ENCODE peak calls at places on chromosomes 11 and 22, in six cellular contexts. N is GM23248, D is neural progenitor cell, A is PC-3, Z is HCT116, Q is SK-N-SH. U is an unnamed sample.

GRCh38 chr11:95892892-95893570 is 30.9 kb downstream of the MTMR2 start:
- DNase-seq in N (no peak), A (no peak), Z (no peak), Q (no peak), D (no peak), U (no peak)

GRCh38 chr11:15587059-15587458 is 472.3 kb downstream of the INSC start:
- DNase-seq in A (no peak), Q (peak; percentile 48), D (no peak), N (no peak), Z (no peak), U (no peak)

GRCh38 chr11:23473782-23474181 is 613.5 kb upstream of the CCDC179 start:
- DNase-seq in D (no peak), A (no peak), Z (no peak), N (no peak), Q (no peak), U (no peak)

GRCh38 chr22:36106910-36107309 is 53.6 kb downstream of the APOL3 start:
- DNase-seq in D (no peak), Q (no peak), N (no peak), A (no peak), Z (no peak), U (no peak)

GRCh38 chr22:46150615-46151423 is 493 bp downstream of the PPARA start:
- DNase-seq in Z (no peak), D (peak; percentile 69), N (peak; percentile 55), Q (peak; percentile 97), A (no peak), U (peak; percentile 50)

GRCh38 chr22:46452195-46453005 is 85.0 kb downstream of the CELSR1 start:
- DNase-seq in N (no peak), Q (no peak), A (no peak), D (no peak), Z (no peak), U (no peak)

GRCh38 chr11:62444271-62444833 is 25.5 kb downstream of the SCGB1A1 start:
- DNase-seq in Q (peak; percentile 92), N (peak; percentile 90), A (no peak), D (peak; percentile 41), Z (no peak), U (no peak)

GRCh38 chr11:134637091-134638015 is 225.3 kb upstream of the B3GAT1 start:
- DNase-seq in N (no peak), A (no peak), D (no peak), Q (no peak), Z (no peak), U (peak; percentile 35)

GRCh38 chr22:44026066-44026629 is 2.0 kb downstream of the PARVB start:
- DNase-seq in Q (no peak), A (no peak), D (no peak), N (peak; percentile 79), Z (no peak), U (no peak)
- H3K9ac ChIP-seq in Q (no peak overlapping the region), A (no peak overlapping the region), D (no peak overlapping the region), N (peak overlapping the region; percentile 98), Z (no peak overlapping the region), U (peak overlapping the region; percentile 94)

DNA sequence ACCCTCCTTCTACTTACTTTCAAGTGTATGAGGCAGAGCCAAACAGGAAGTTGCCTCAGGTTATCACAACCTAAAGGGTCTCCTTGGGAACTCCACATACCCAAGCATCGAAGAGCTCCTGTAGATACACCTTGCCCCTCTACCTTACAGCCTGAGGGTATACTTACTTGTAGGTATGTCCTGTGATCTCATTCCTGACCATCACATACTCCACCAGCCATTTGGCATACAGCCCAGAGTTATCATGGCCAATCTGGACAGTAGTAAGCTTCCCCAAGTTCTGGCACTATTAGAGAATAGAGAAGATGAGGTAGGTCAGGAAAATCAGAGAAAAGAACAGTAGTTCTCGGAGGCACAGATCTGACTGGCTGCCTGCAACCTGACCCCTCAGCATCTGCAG is 53.4 kb upstream of the SCUBE2 start:
- DNase-seq in Q (no peak), A (peak; percentile 71), N (no peak), Z (no peak), D (no peak), U (no peak)
- TF ChIP-seq EZH2phosphoT487 in Q (no peak), A (no peak), N (no peak), Z (no peak), D (no peak), U (no peak)

DNA sequence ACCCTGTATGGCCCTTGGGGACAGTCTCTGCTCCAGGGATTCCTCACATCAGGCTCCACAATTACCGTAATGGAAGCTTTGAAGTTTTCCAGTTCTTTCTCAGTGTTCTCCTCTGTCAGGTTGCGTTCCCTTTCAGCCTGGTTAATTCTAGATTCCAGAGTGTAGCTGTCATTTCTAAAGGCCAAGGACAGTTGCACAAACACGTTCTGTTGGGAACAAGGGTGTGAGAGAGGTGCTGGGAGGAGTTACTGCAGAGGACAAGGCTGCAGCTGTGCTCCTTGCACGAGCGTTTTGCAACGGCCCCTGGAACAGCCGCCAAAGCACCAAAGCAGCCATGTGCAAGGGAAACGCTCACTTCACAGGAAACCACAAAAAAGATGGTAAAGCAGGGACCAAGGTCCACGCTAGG is 35.9 kb upstream of the LYVE1 start:
- DNase-seq in N (peak; percentile 57), D (no peak), Z (no peak), A (no peak), Q (no peak), U (no peak)
- H3K27ac ChIP-seq in N (no peak overlapping the region), D (no peak overlapping the region), Z (no peak overlapping the region), A (no peak overlapping the region), Q (no peak overlapping the region), U (no peak overlapping the region)

DNA sequence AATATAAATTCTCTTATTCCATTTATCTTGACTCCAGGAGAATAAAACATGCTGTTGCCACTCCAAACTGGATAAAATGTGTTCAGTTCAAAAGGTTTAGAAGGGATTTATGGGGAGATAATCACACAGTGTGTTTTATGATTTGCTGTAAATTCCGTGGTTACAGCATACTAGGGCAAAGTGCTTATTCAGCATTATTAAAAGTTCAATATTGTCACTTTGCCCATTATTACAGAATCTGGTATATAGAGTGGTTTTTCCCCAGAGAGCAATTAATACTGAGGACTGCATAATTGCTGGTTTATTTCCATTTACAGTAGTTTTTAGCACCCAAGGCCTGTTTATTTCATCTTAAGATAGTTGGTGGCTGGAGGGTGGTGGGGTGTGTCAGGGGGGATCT is 781.0 kb upstream of the RAG2 start:
- DNase-seq in N (no peak), D (no peak), Q (no peak), Z (no peak), A (no peak), U (no peak)
- H3K9ac ChIP-seq in N (no peak overlapping the region), D (no peak overlapping the region), Q (no peak overlapping the region), Z (no peak overlapping the region), A (no peak overlapping the region), U (no peak overlapping the region)

GRCh38 chr11:70842256-70842655 is 410.1 kb downstream of the SHANK2 start:
- DNase-seq in N (no peak), Z (no peak), Q (no peak), D (no peak), A (no peak), U (no peak)
- TF ChIP-seq EZH2phosphoT487 in N (no peak), Z (no peak), Q (no peak), D (no peak), A (no peak), U (no peak)

U was measured in MM.1S.